ENCODE peak calls at places on chromosomes 11 and 22, in five cellular contexts. One of them, this sample, is unnamed.
A peak's percentile ranks its signal among the peaks of the same experiment; 100 is the strongest.

GRCh38 chr11:83956119-83956697 is 670.0 kb upstream of the CCDC90B start:
- DNase-seq in HepG2: no peak
- DNase-seq in HCT116: no peak
- DNase-seq in A549: no peak
- DNase-seq in WTC11: no peak
- DNase-seq in this sample: no peak

GRCh38 chr11:10080134-10080533 is 213.9 kb downstream of the SBF2 start:
- DNase-seq in A549: peak; percentile 30
- DNase-seq in HCT116: no peak
- DNase-seq in HepG2: no peak
- DNase-seq in WTC11: no peak
- DNase-seq in this sample: no peak

GRCh38 chr11:1782831-1783724 is 19.4 kb upstream of the CTSD start:
- DNase-seq in WTC11: no peak
- DNase-seq in A549: peak; percentile 31
- DNase-seq in HepG2: no peak
- DNase-seq in HCT116: no peak
- DNase-seq in this sample: peak; percentile 63

GRCh38 chr22:43400449-43400848 is 11.4 kb upstream of the MPPED1 start:
- DNase-seq in WTC11: no peak
- DNase-seq in HepG2: no peak
- DNase-seq in HCT116: no peak
- DNase-seq in A549: no peak
- DNase-seq in this sample: no peak

GRCh38 chr11:86220654-86221053 is 23.9 kb upstream of the EED start:
- DNase-seq in HCT116: no peak
- DNase-seq in HepG2: no peak
- DNase-seq in A549: no peak
- DNase-seq in WTC11: no peak
- DNase-seq in this sample: no peak

GRCh38 chr11:103901656-103902055 is 134.8 kb upstream of the DDI1 start:
- DNase-seq in HCT116: no peak
- DNase-seq in WTC11: no peak
- DNase-seq in HepG2: no peak
- DNase-seq in A549: no peak
- DNase-seq in this sample: no peak

GRCh38 chr11:96014234-96014633 is 90.3 kb upstream of the MTMR2 start:
- DNase-seq in HCT116: peak; percentile 16
- DNase-seq in A549: peak; percentile 14
- DNase-seq in WTC11: no peak
- DNase-seq in HepG2: peak; percentile 97
- DNase-seq in this sample: peak; percentile 92

GRCh38 chr11:64638017-64638664 is 47.1 kb downstream of the SLC22A12 start:
- DNase-seq in HepG2: no peak
- DNase-seq in WTC11: peak; percentile 43
- DNase-seq in A549: no peak
- DNase-seq in HCT116: no peak
- DNase-seq in this sample: peak; percentile 89

GRCh38 chr11:110971110-110971509 is 258.9 kb upstream of the ARHGAP20 start:
- DNase-seq in WTC11: no peak
- DNase-seq in HepG2: no peak
- DNase-seq in HCT116: no peak
- DNase-seq in A549: no peak
- DNase-seq in this sample: peak; percentile 8

GRCh38 chr11:6333112-6333511 is 12.8 kb upstream of the CAVIN3 start:
- DNase-seq in HCT116: no peak
- DNase-seq in A549: no peak
- DNase-seq in WTC11: no peak
- DNase-seq in HepG2: no peak
- DNase-seq in this sample: no peak

GRCh38 chr22:37659066-37659896 is 758 bp downstream of the PDXP start:
- DNase-seq in HCT116: no peak
- DNase-seq in HepG2: peak; percentile 73
- DNase-seq in A549: no peak
- DNase-seq in WTC11: no peak
- DNase-seq in this sample: peak; percentile 58

GRCh38 chr11:115238802-115239201 is 265.4 kb downstream of the CADM1 start:
- DNase-seq in WTC11: peak; percentile 18
- DNase-seq in A549: no peak
- DNase-seq in HCT116: no peak
- DNase-seq in HepG2: no peak
- DNase-seq in this sample: no peak

GRCh38 chr11:6410695-6411430 is 8.0 kb downstream of the APBB1 start:
- DNase-seq in HepG2: no peak
- DNase-seq in HCT116: no peak
- DNase-seq in WTC11: no peak
- DNase-seq in A549: no peak
- DNase-seq in this sample: no peak

GRCh38 chr11:114149689-114150407 is 90.3 kb downstream of the ZBTB16 start:
- DNase-seq in A549: no peak
- DNase-seq in HepG2: no peak
- DNase-seq in WTC11: no peak
- DNase-seq in HCT116: no peak
- DNase-seq in this sample: peak; percentile 58

GRCh38 chr22:17009640-17010291 is 1.7 kb upstream of the GAB4 start:
- DNase-seq in HCT116: no peak
- DNase-seq in WTC11: no peak
- DNase-seq in HepG2: no peak
- DNase-seq in A549: no peak
- DNase-seq in this sample: no peak

GRCh38 chr11:73320786-73321325 is 12.8 kb downstream of the ARHGEF17 start:
- DNase-seq in HepG2: no peak
- DNase-seq in HCT116: no peak
- DNase-seq in WTC11: no peak
- DNase-seq in A549: no peak
- DNase-seq in this sample: no peak

GRCh38 chr11:96925862-96926261 is 536.0 kb downstream of the JRKL start:
- DNase-seq in HCT116: no peak
- DNase-seq in WTC11: no peak
- DNase-seq in A549: no peak
- DNase-seq in HepG2: no peak
- DNase-seq in this sample: no peak

GRCh38 chr11:70716986-70717775 is 318.9 kb downstream of the CTTN start:
- DNase-seq in WTC11: no peak
- DNase-seq in HCT116: no peak
- DNase-seq in HepG2: no peak
- DNase-seq in A549: no peak
- DNase-seq in this sample: peak; percentile 82

GRCh38 chr11:134763030-134763388 is 351.0 kb upstream of the B3GAT1 start:
- DNase-seq in A549: no peak
- DNase-seq in HepG2: no peak
- DNase-seq in HCT116: no peak
- DNase-seq in WTC11: no peak
- DNase-seq in this sample: no peak

GRCh38 chr22:24142241-24142640 is 39.0 kb upstream of the SUSD2 start:
- DNase-seq in WTC11: no peak
- DNase-seq in HepG2: no peak
- DNase-seq in HCT116: no peak
- DNase-seq in A549: no peak
- DNase-seq in this sample: no peak

GRCh38 chr22:49011769-49012598 is 815.7 kb downstream of the BRD1 start:
- DNase-seq in WTC11: no peak
- DNase-seq in HepG2: no peak
- DNase-seq in HCT116: no peak
- DNase-seq in A549: no peak
- DNase-seq in this sample: no peak

GRCh38 chr22:49417833-49418232 is 409.8 kb downstream of the BRD1 start:
- DNase-seq in A549: no peak
- DNase-seq in HepG2: no peak
- DNase-seq in WTC11: no peak
- DNase-seq in HCT116: no peak
- DNase-seq in this sample: no peak

GRCh38 chr11:84106560-84106959 is 820.4 kb upstream of the CCDC90B start:
- DNase-seq in HepG2: peak; percentile 1
- DNase-seq in HCT116: no peak
- DNase-seq in A549: no peak
- DNase-seq in WTC11: no peak
- DNase-seq in this sample: no peak

GRCh38 chr11:65862941-65863888 is 3.0 kb downstream of the MUS81 start:
- DNase-seq in HCT116: no peak
- DNase-seq in WTC11: no peak
- DNase-seq in HepG2: no peak
- DNase-seq in A549: no peak
- DNase-seq in this sample: peak; percentile 5

GRCh38 chr11:108472681-108473080 is 5.4 kb upstream of the C11orf65 start:
- DNase-seq in HCT116: no peak
- DNase-seq in HepG2: no peak
- DNase-seq in A549: no peak
- DNase-seq in WTC11: no peak
- DNase-seq in this sample: no peak

GRCh38 chr11:9862981-9863380 is 199.1 kb downstream of the SWAP70 start:
- DNase-seq in WTC11: no peak
- DNase-seq in HepG2: no peak
- DNase-seq in A549: peak; percentile 35
- DNase-seq in HCT116: no peak
- DNase-seq in this sample: peak; percentile 61

DNA sequence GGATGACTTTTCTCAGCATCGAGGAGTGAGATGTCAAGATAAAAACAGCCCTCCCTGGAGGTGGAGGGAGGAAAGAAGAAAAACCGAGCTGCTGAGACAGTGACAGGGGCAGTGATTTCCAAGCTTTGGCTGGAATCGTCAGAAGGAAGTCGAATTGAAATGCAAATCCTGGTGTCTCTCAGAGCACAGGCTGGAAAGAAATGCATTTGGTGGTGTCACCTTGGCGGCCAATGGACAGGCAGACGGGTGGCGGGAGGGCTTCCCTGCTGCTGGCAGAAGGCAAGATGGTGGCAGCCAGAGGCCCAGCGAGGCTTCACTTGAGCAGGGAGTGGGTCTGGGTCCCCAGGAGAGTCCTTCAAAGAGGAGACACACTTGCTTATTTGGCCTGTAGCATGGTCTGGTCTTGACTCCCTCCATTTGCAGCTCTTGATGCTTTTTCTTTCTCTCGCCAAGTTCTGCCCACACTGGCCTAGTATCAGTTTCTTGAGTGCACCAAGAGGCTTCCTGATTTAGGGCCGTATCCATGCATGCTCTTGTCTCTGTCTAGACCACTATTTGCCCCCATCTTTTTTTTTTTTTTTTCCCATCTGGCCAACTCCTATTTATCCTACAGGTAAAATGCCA is 170.6 kb downstream of the GRIK4 start:
- DNase-seq in WTC11: peak; percentile 43
- DNase-seq in HCT116: no peak
- DNase-seq in HepG2: no peak
- DNase-seq in A549: no peak
- DNase-seq in this sample: no peak
- TF ChIP-seq CTCF in WTC11: no peak
- TF ChIP-seq CTCF in HCT116: no peak
- TF ChIP-seq CTCF in HepG2: no peak
- TF ChIP-seq CTCF in A549: no peak
- TF ChIP-seq CTCF in this sample: no peak

DNA sequence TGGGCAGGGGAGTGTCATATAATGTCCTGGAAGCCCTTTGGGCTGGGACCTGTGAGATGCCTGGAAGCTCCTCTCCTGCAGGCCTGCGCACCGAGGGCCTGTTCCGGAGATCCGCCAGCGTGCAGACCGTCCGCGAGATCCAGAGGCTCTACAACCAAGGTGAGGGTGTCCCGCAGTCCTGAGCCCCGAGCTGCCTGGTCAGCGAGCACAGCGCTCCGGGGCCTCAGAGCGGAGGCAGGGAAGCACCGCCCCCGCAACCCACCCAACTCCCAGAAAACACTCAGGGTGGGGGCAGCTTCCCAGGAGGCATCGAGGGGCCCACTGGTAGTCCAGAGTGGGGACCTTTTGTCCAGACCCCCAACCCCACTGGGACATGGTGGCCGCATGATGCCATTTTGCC is 95.5 kb downstream of the ARHGAP8 start:
- DNase-seq in WTC11: no peak
- DNase-seq in A549: no peak
- DNase-seq in HepG2: no peak
- DNase-seq in HCT116: no peak
- DNase-seq in this sample: no peak
- TF ChIP-seq MAX in WTC11: no peak
- TF ChIP-seq MAX in A549: no peak
- TF ChIP-seq MAX in HepG2: no peak
- TF ChIP-seq MAX in HCT116: no peak
- TF ChIP-seq MAX in this sample: no peak

GRCh38 chr11:61429691-61430582 is at the start of the genes CPSF7 and SDHAF2:
- DNase-seq in HCT116: peak; percentile 84
- DNase-seq in A549: peak; percentile 97
- DNase-seq in WTC11: peak; percentile 97
- DNase-seq in HepG2: peak; percentile 89
- DNase-seq in this sample: peak; percentile 98

GRCh38 chr11:61429346-61429690 is 457 bp downstream of the CPSF7 start:
- DNase-seq in A549: peak; percentile 76
- DNase-seq in HCT116: peak; percentile 15
- DNase-seq in WTC11: peak; percentile 79
- DNase-seq in HepG2: peak; percentile 66
- DNase-seq in this sample: peak; percentile 87

DNA sequence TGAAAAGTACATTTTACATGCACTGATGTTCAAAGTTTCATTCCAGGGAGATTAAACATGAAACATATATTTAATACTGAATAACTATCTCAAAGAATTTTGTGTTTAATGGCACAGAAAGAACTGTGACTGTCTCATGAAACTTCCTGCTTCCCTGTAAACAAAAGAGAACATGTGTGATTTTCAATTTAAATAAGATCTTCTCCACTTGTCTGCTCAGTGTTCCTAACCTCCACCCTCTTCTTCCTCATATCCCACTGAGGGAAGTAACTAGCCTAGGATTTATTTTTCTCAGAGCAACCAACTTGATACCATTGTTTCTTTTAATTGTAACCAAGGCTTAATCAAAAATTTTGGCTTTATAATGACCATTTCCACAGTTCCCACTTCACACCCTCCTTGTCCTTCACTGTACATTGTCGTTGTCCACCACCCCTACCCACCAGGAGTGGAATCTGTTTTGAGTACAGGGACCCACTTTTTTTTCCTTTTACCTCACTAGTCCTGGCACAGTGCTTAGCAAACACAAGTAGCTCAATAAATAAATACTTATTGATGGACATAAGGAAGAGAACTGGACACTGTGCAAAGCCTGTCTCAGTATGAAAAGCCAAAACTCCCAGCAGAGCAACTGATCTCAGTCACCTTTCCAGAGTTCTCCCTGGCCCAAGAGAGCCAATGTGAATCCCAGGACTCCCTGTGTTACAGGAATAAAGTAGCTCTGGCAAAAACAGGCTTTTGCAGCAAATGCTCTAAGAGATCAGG is 4.2 kb downstream of the CPSF7 start:
- DNase-seq in HepG2: no peak
- DNase-seq in HCT116: no peak
- DNase-seq in WTC11: no peak
- DNase-seq in A549: no peak
- DNase-seq in this sample: no peak
- TF ChIP-seq CTCF in HepG2: no peak
- TF ChIP-seq CTCF in HCT116: no peak
- TF ChIP-seq CTCF in WTC11: no peak
- TF ChIP-seq CTCF in A549: no peak
- TF ChIP-seq CTCF in this sample: no peak

DNA sequence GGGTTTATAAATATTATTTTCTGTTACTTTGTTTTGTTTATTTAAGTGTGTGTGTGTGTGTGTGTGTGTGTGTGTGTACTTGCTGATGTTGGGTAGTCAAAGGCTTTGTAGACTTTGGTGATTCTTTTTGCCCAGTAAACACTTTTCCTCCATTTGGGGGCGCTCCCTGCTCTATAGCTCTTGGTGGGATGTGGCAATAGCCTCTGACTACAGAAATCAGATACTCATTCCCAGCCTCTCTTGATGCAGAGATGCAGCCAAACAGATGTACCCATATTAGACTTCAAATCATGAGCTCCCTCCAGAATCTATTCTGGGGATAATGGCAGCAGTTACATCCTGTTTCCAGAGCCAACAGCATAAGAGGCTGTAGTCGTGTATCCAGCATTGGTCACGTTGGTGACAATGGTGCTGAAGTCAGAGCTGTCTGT is 33.4 kb upstream of the APOL5 start:
- DNase-seq in A549: peak; percentile 25
- DNase-seq in HepG2: peak; percentile 19
- DNase-seq in HCT116: no peak
- DNase-seq in WTC11: peak; percentile 39
- DNase-seq in this sample: peak; percentile 11
- TF ChIP-seq MAX in A549: no peak
- TF ChIP-seq MAX in HepG2: no peak
- TF ChIP-seq MAX in HCT116: no peak
- TF ChIP-seq MAX in WTC11: no peak
- TF ChIP-seq MAX in this sample: no peak

This sample was measured in NB4.